ENCODE peak calls at places on chromosomes 2 and 18, in four cellular contexts. One of them, this sample, is unnamed.

GRCh38 chr2:240637901-240638175 is 12.6 kb downstream of the GPR35 start:
- DNase-seq in SK-N-SH: no peak
- DNase-seq in K562: no peak
- DNase-seq in HCT116: no peak
- DNase-seq in this sample: no peak

GRCh38 chr2:35462226-35462983 is 893.2 kb upstream of the CRIM1 start:
- DNase-seq in SK-N-SH: no peak
- DNase-seq in K562: no peak
- DNase-seq in HCT116: no peak
- DNase-seq in this sample: no peak

GRCh38 chr2:110948027-110948687 is 172.6 kb upstream of the BCL2L11 start:
- DNase-seq in SK-N-SH: peak; percentile 55
- DNase-seq in HCT116: no peak
- DNase-seq in K562: no peak
- DNase-seq in this sample: no peak

GRCh38 chr2:58137856-58138255 is 91.2 kb downstream of the VRK2 start:
- DNase-seq in SK-N-SH: peak; percentile 21
- DNase-seq in HCT116: no peak
- DNase-seq in K562: no peak
- DNase-seq in this sample: no peak

GRCh38 chr18:34159691-34160185 is 65.0 kb downstream of the NOL4 start:
- DNase-seq in HCT116: no peak
- DNase-seq in SK-N-SH: peak; percentile 57
- DNase-seq in K562: no peak
- DNase-seq in this sample: no peak

GRCh38 chr2:26913599-26914285 is 56.7 kb upstream of the MAPRE3 start:
- DNase-seq in K562: no peak
- DNase-seq in HCT116: no peak
- DNase-seq in SK-N-SH: no peak
- DNase-seq in this sample: no peak

GRCh38 chr2:16716051-16716450 is 50.4 kb upstream of the CYRIA start:
- DNase-seq in HCT116: no peak
- DNase-seq in SK-N-SH: no peak
- DNase-seq in K562: no peak
- DNase-seq in this sample: no peak

GRCh38 chr2:132754392-132754791 is 84.4 kb upstream of the LYPD1 start:
- DNase-seq in SK-N-SH: no peak
- DNase-seq in HCT116: no peak
- DNase-seq in K562: no peak
- DNase-seq in this sample: no peak

GRCh38 chr2:181680937-181681811 is 857 bp upstream of the NEUROD1 start:
- DNase-seq in K562: no peak
- DNase-seq in HCT116: no peak
- DNase-seq in SK-N-SH: no peak
- DNase-seq in this sample: no peak

GRCh38 chr2:159084395-159085370 is 116.2 kb downstream of the TANC1 start:
- DNase-seq in K562: no peak
- DNase-seq in HCT116: no peak
- DNase-seq in SK-N-SH: no peak
- DNase-seq in this sample: no peak

GRCh38 chr2:160417745-160418397 is 75.7 kb downstream of the RBMS1 start:
- DNase-seq in HCT116: no peak
- DNase-seq in SK-N-SH: no peak
- DNase-seq in K562: no peak
- DNase-seq in this sample: peak; percentile 48

GRCh38 chr2:240441326-240441992 is 6.0 kb downstream of the GPC1 start:
- DNase-seq in K562: no peak
- DNase-seq in SK-N-SH: no peak
- DNase-seq in HCT116: no peak
- DNase-seq in this sample: no peak

GRCh38 chr2:48900321-48901014 is 144.9 kb upstream of the LHCGR start:
- DNase-seq in SK-N-SH: peak; percentile 64
- DNase-seq in HCT116: no peak
- DNase-seq in K562: no peak
- DNase-seq in this sample: no peak

GRCh38 chr2:97953867-97954266 is 41.9 kb downstream of the TMEM131 start:
- DNase-seq in SK-N-SH: no peak
- DNase-seq in HCT116: no peak
- DNase-seq in K562: no peak
- DNase-seq in this sample: no peak

GRCh38 chr2:191150451-191151314 is at the start of gene STAT4:
- DNase-seq in SK-N-SH: peak; percentile 40
- DNase-seq in HCT116: peak; percentile 57
- DNase-seq in K562: no peak
- DNase-seq in this sample: peak; percentile 67

GRCh38 chr2:62706721-62707516 is 1.4 kb downstream of the EHBP1 start:
- DNase-seq in K562: no peak
- DNase-seq in HCT116: no peak
- DNase-seq in SK-N-SH: no peak
- DNase-seq in this sample: no peak

GRCh38 chr18:63078471-63078870 is 241.1 kb downstream of the BCL2 start:
- DNase-seq in HCT116: no peak
- DNase-seq in SK-N-SH: no peak
- DNase-seq in K562: no peak
- DNase-seq in this sample: no peak

GRCh38 chr2:165417009-165417408 is 52.5 kb upstream of the CSRNP3 start:
- DNase-seq in K562: no peak
- DNase-seq in SK-N-SH: no peak
- DNase-seq in HCT116: no peak
- DNase-seq in this sample: no peak

GRCh38 chr18:37259711-37260110 is 305.9 kb downstream of the CELF4 start:
- DNase-seq in HCT116: no peak
- DNase-seq in K562: no peak
- DNase-seq in SK-N-SH: no peak
- DNase-seq in this sample: no peak

GRCh38 chr18:67634631-67635338 is 118.3 kb upstream of the DSEL start:
- DNase-seq in HCT116: no peak
- DNase-seq in K562: no peak
- DNase-seq in SK-N-SH: no peak
- DNase-seq in this sample: no peak

GRCh38 chr18:8272254-8272653 is 337.0 kb upstream of the RAB12 start:
- DNase-seq in SK-N-SH: no peak
- DNase-seq in HCT116: no peak
- DNase-seq in K562: no peak
- DNase-seq in this sample: no peak

GRCh38 chr2:156077041-156077735 is 255.3 kb downstream of the NR4A2 start:
- DNase-seq in HCT116: no peak
- DNase-seq in K562: no peak
- DNase-seq in SK-N-SH: no peak
- DNase-seq in this sample: no peak

GRCh38 chr18:712401-713134 is at the start of gene ENOSF1:
- DNase-seq in K562: peak; percentile 93
- DNase-seq in HCT116: peak; percentile 54
- DNase-seq in SK-N-SH: peak; percentile 92
- DNase-seq in this sample: peak; percentile 92
- TF ChIP-seq REST in K562: no peak
- TF ChIP-seq REST in HCT116: no peak
- TF ChIP-seq REST in SK-N-SH: no peak
- TF ChIP-seq REST in this sample: no peak

DNA sequence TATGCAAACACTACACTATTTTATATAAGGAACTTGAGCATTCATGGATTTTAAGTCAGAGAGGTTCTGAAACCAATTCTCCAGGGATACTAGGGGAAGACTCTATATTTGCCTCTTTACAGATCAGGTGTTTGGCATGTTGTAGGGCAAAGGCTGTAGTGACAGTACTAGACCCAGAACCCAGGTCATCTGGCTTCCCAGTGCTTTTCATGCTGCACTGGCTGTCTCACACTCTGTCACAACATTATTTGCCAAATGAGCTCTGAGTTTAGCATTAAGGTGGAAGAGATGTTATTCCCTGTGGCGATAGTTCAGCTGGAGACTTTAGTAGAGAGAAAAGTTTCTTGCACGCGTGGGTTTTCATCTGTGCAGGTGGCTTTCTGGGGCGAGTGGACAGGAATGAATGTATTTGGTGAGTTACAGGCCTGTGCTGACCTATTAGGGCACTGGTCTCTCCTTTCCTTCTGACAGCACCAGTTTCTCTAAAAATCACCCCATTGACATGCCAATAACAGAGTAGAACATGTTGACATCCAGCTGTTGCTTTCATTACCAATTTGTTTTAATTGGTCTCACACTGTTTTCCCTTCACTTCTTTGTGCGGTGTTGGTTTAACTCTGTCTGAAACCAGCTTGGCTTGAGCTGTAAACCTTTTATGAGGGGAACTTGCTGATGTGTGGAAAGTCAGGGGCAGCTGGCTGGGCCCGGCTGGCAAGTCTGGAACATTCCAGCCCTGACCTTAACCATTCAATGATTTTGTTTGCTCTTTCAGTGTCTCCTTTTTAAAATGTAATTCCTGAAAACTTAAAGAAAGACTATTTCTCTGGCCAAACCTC is 643.0 kb upstream of the FAM98A start:
- DNase-seq in SK-N-SH: no peak
- DNase-seq in K562: no peak
- DNase-seq in HCT116: no peak
- DNase-seq in this sample: no peak
- TF ChIP-seq REST in SK-N-SH: no peak
- TF ChIP-seq REST in K562: no peak
- TF ChIP-seq REST in HCT116: no peak
- TF ChIP-seq REST in this sample: no peak

DNA sequence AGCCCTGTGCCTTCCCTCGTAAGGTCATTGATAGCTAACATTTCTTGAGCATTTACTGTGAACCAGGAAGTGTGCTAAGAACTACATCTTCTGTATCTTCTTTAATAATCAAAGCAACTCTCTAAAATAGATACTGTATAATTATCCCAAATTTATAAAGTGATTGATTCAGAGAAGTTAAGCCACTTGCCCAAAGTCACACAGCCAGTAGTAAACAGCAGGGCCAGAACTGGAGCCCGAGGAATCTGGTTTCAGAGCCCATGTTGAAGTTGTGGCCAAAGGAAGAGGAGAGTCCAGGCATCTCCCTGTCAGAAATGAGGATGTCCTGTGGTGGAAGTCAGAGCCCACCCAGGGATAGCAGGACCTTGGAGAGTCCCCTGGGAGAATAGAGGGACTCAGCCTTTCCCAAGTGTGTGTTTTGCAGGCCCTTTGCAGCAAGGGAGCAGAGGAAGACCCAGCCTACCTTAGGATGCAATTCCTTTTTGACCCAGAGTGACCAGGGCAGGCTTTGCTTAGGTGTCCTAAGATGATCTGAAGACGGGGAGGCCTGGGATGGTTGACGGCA is 134.2 kb downstream of the DYSF start:
- DNase-seq in SK-N-SH: no peak
- DNase-seq in K562: no peak
- DNase-seq in HCT116: no peak
- DNase-seq in this sample: no peak
- TF ChIP-seq REST in SK-N-SH: peak; percentile 54
- TF ChIP-seq REST in K562: no peak
- TF ChIP-seq REST in HCT116: no peak
- TF ChIP-seq REST in this sample: peak; percentile 29

GRCh38 chr2:216651370-216651881 is 18.2 kb downstream of the IGFBP2 start:
- DNase-seq in SK-N-SH: no peak
- DNase-seq in K562: no peak
- DNase-seq in HCT116: no peak
- DNase-seq in this sample: no peak
- TF ChIP-seq REST in SK-N-SH: no peak
- TF ChIP-seq REST in K562: no peak
- TF ChIP-seq REST in HCT116: no peak
- TF ChIP-seq REST in this sample: no peak

GRCh38 chr18:48951448-48952286 is 902 bp upstream of the SMAD7 start:
- DNase-seq in SK-N-SH: peak; percentile 92
- DNase-seq in HCT116: no peak
- DNase-seq in K562: peak; percentile 78
- DNase-seq in this sample: peak; percentile 86

GRCh38 chr18:48950536-48951447 is at the start of gene SMAD7:
- DNase-seq in HCT116: no peak
- DNase-seq in K562: peak; percentile 26
- DNase-seq in SK-N-SH: peak; percentile 52
- DNase-seq in this sample: no peak

GRCh38 chr18:48954837-48955527 is 4.2 kb upstream of the SMAD7 start:
- DNase-seq in SK-N-SH: no peak
- DNase-seq in K562: no peak
- DNase-seq in HCT116: no peak
- DNase-seq in this sample: no peak

GRCh38 chr18:48953096-48953706 is 2.4 kb upstream of the SMAD7 start:
- DNase-seq in K562: no peak
- DNase-seq in HCT116: no peak
- DNase-seq in SK-N-SH: no peak
- DNase-seq in this sample: no peak

DNA sequence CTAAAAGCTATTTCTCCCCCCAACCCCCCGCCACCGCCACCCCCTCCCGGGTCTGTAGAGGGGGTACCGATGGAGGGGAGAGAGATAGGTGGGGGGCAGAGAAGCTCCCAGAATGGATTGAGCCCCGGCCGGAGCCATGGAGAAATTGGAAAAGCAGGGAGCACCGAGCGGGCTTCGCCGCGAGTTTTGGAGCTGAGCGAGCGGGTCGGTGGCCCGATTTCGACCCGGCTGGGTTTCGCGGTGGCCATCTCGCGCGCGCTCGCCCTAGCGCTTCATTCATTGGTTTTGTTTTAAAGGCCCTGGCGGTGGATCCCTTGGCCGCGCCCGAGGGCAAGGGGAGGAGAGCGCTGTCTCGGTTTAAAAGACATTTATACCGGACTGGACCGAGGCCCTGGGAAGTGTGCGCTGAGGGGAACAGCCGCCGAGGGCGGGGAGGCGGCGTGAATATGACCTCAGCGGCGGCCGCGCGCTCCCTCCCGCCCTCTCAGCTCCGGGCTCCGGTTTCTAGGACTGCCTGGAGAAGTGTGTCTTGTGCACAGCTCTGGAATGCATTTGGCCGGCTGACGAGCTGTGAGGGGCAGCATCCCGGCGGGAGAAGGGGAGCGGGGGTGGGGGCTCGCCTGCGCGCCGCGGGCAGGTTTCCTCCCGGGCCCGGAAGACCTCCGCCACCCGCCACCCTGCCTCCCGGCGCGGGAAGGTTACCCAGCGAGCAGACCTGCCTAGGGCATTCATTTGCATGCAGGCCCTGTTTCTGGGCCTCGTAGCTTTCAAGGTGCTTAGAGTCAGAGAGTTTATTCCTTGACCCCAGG is 1.7 kb upstream of the SMAD7 start:
- DNase-seq in SK-N-SH: peak; percentile 85
- DNase-seq in K562: peak; percentile 52
- DNase-seq in HCT116: no peak
- DNase-seq in this sample: no peak
- TF ChIP-seq REST in SK-N-SH: no peak
- TF ChIP-seq REST in K562: no peak
- TF ChIP-seq REST in HCT116: no peak
- TF ChIP-seq REST in this sample: no peak

This sample was measured in A549.